ENCODE peak calls at places on chromosomes 6 and 20, in six cellular contexts. S is tibial nerve; Z is naive thymus-derived CD4-positive, alpha-beta T cell; J is heart right ventricle; Q is cardiac muscle cell; M is MM.1S. D is an unnamed sample. For H3K9me3, the result is how much of the 10 kb centered on the place peaks cover.

GRCh38 chr20:6632187-6632586 is 135.3 kb upstream of the BMP2 start:
- DNase-seq in S (no peak), Z (no peak), J (peak), Q (peak), M (peak), D (no peak)

GRCh38 chr6:55902796-55903195 is 27.4 kb upstream of the BMP5 start:
- DNase-seq in S (no peak), Z (no peak), J (no peak), Q (no peak), M (no peak), D (no peak)

GRCh38 chr20:45781391-45781931 is 10.2 kb downstream of the WFDC3 start:
- DNase-seq in S (no peak), Z (no peak), J (no peak), Q (no peak), M (no peak), D (peak)

GRCh38 chr6:71347119-71347518 is 58.5 kb downstream of the OGFRL1 start:
- DNase-seq in S (no peak), Z (no peak), J (no peak), Q (no peak), M (no peak), D (no peak)

GRCh38 chr6:167441653-167442644 is 117.1 kb downstream of the TTLL2 start:
- DNase-seq in S (no peak), Z (no peak), J (peak), Q (peak), M (no peak), D (no peak)

GRCh38 chr6:43749461-43749860 is 20.6 kb upstream of the VEGFA start:
- DNase-seq in S (no peak), Z (no peak), J (peak), Q (no peak), M (no peak), D (no peak)

GRCh38 chr6:32785781-32786533 is 22.6 kb upstream of the HLA-DQB2 start:
- DNase-seq in S (no peak), Z (peak), J (peak), Q (peak), M (peak), D (peak)

GRCh38 chr20:62025832-62026563 is 39.7 kb downstream of the TAF4 start:
- DNase-seq in S (no peak), Z (peak), J (peak), Q (peak), M (no peak), D (no peak)

GRCh38 chr6:161413361-161413771 is 139.5 kb upstream of the AGPAT4 start:
- DNase-seq in S (no peak), Z (no peak), J (no peak), Q (no peak), M (no peak), D (no peak)

GRCh38 chr6:163960128-163960527 is 545.6 kb downstream of the QKI start:
- DNase-seq in S (no peak), Z (no peak), J (no peak), Q (no peak), M (no peak), D (no peak)

GRCh38 chr6:138258991-138259390 is 40.7 kb upstream of the PBOV1 start:
- DNase-seq in S (no peak), Z (no peak), J (no peak), Q (no peak), M (no peak), D (no peak)

GRCh38 chr20:17533396-17533795 is 2.2 kb upstream of the BFSP1 start:
- DNase-seq in S (no peak), Z (no peak), J (no peak), Q (peak), M (peak), D (no peak)

GRCh38 chr6:35214869-35215664 is 1.3 kb downstream of the SCUBE3 start:
- DNase-seq in S (no peak), Z (no peak), J (no peak), Q (peak), M (no peak), D (no peak)

GRCh38 chr20:34397096-34397495 is 34.0 kb downstream of the ITCH start:
- DNase-seq in S (no peak), Z (no peak), J (no peak), Q (no peak), M (no peak), D (no peak)

GRCh38 chr20:64139200-64140081 is 24.8 kb upstream of the MYT1 start:
- DNase-seq in S (no peak), Z (no peak), J (no peak), Q (no peak), M (no peak), D (no peak)

GRCh38 chr6:20291764-20292227 is 79.5 kb upstream of the MBOAT1 start:
- DNase-seq in S (peak), Z (peak), J (peak), Q (peak), M (peak), D (peak)

GRCh38 chr6:4381379-4381778 is 246.0 kb upstream of the ECI2 start:
- DNase-seq in S (no peak), Z (no peak), J (peak), Q (no peak), M (no peak), D (no peak)

GRCh38 chr20:47016068-47016664 is 121.5 kb downstream of the EYA2 start:
- DNase-seq in S (no peak), Z (no peak), J (no peak), Q (peak), M (peak), D (no peak)

GRCh38 chr20:20407891-20408805 is 40.2 kb downstream of the INSM1 start:
- DNase-seq in S (no peak), Z (no peak), J (no peak), Q (no peak), M (no peak), D (peak)

GRCh38 chr6:109372070-109372585 is 10.1 kb downstream of the CD164 start:
- DNase-seq in S (no peak), Z (no peak), J (no peak), Q (no peak), M (no peak), D (no peak)

GRCh38 chr6:109794201-109794926 is 103.3 kb downstream of the FIG4 start:
- DNase-seq in S (no peak), Z (no peak), J (no peak), Q (no peak), M (no peak), D (peak)

DNA sequence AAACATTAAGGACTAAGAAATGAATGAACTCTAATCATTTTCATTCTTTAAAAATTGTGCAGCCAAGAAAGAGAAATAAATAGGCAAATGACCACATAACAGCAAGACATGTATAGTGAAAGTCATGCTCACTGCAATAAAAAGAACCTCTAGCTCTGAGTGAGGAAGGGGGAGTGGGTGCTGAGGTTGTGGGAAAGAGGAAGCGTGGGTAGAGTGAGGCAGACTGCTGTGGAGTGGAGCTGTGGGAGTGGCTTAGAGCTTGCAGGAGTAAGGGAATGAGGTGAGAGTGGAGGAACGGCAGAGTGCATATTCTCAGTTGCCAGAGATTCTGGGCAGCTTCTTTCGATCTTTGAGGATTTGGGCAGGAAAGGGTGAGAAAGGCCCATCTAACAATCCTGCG is 10.4 kb downstream of the DEFB129 start:
- DNase-seq in S (no peak), Z (peak), J (no peak), Q (no peak), M (no peak), D (no peak)
- H3K4me3 ChIP-seq in S (peak), Z (peak), J (no peak), Q (no peak), M (peak), D (no peak)

GRCh38 chr6:78502386-78502887 is 364.9 kb upstream of the IRAK1BP1 start:
- DNase-seq in S (no peak), Z (no peak), J (no peak), Q (no peak), M (no peak), D (no peak)
- H3K9me3 ChIP-seq in S (under half), Z (under half), J (under half), Q (under half), M (under half), D (under half)

GRCh38 chr20:51427625-51428291 is 114.8 kb downstream of the NFATC2 start:
- DNase-seq in S (no peak), Z (no peak), J (no peak), Q (no peak), M (no peak), D (no peak)
- H3K4me3 ChIP-seq in S (no peak), Z (no peak), J (no peak), Q (no peak), M (no peak), D (no peak)

GRCh38 chr20:40006168-40006860 is 682.7 kb downstream of the MAFB start:
- DNase-seq in S (no peak), Z (no peak), J (no peak), Q (no peak), M (no peak), D (no peak)
- H3K9me3 ChIP-seq in S (under half), Z (under half), J (under half), Q (under half), M (under half), D (under half)

DNA sequence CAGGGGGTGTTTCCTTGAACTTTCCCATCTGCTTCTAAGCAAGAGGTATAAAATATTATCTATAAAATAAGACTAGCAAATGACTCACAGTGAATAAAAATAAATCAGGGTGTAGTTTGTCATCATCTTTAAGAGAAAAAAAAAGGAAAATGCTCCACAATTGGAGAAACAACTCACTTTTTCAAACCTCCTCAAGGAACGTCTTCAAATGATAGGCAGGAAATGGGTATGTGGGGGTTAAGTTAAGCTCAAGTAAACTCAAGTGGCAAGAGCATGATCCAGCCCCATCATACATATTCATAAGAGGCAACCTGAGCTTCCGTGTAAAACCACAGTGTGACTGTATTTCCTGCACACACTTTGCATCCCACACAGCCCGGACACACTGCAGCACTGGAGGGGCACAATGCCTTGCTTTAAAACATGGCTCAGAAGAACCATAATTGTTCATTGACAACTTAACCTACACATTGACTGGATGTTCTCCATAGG is 58.5 kb upstream of the CEP85L start:
- DNase-seq in S (no peak), Z (peak), J (no peak), Q (peak), M (peak), D (no peak)
- H3K4me3 ChIP-seq in S (peak), Z (peak), J (no peak), Q (peak), M (peak), D (no peak)

GRCh38 chr6:146620655-146621054 is 21.9 kb downstream of the ADGB start:
- DNase-seq in S (no peak), Z (no peak), J (no peak), Q (no peak), M (no peak), D (no peak)
- H3K9me3 ChIP-seq in S (under half), Z (under half), J (under half), Q (under half), M (under half), D (under half)

GRCh38 chr6:15691250-15691869 is 28.5 kb upstream of the DTNBP1 start:
- DNase-seq in S (peak), Z (peak), J (peak), Q (peak), M (peak), D (peak)

GRCh38 chr6:15690451-15690961 is 27.7 kb upstream of the DTNBP1 start:
- DNase-seq in S (no peak), Z (no peak), J (no peak), Q (no peak), M (no peak), D (no peak)

GRCh38 chr6:15685629-15686028 is 22.8 kb upstream of the DTNBP1 start:
- DNase-seq in S (no peak), Z (no peak), J (no peak), Q (no peak), M (no peak), D (no peak)

GRCh38 chr6:15689586-15690450 is 27.0 kb upstream of the DTNBP1 start:
- DNase-seq in S (no peak), Z (no peak), J (no peak), Q (no peak), M (no peak), D (no peak)
- H3K4me3 ChIP-seq in S (no peak), Z (no peak), J (no peak), Q (no peak), M (no peak), D (no peak)

D was measured in Panc1.